ENCODE peak calls at places on chromosomes 16 and 17, in nine cellular contexts. W is HCT116, U is endodermal cell, K is H1, J is endothelial cell of umbilical vein, B is neural progenitor cell, X is SK-N-SH, M is Karpas-422, G is fibroblast of lung. N is an unnamed sample.

GRCh38 chr17:30113213-30113612 is 3.4 kb upstream of the NSRP1 start:
- DNase-seq in G (peak), X (no peak), W (no peak), B (no peak), K (no peak), J (no peak), M (no peak), U (no peak), N (peak)

GRCh38 chr16:85395913-85396878 is 216.9 kb upstream of the GSE1 start:
- DNase-seq in B (no peak), G (peak), X (peak), J (peak), M (no peak), K (peak), U (peak), W (no peak), N (no peak)

GRCh38 chr17:8225813-8226535 is 15.6 kb upstream of the AURKB start:
- DNase-seq in W (peak), X (no peak), B (peak), J (peak), K (peak), G (peak), M (peak), U (peak), N (no peak)

GRCh38 chr16:21611546-21612384 is 12.4 kb downstream of the METTL9 start:
- DNase-seq in U (no peak), M (peak), K (no peak), X (no peak), B (peak), J (no peak), G (no peak), W (no peak), N (no peak)

GRCh38 chr17:1542316-1542715 is 20.3 kb downstream of the PITPNA start:
- DNase-seq in K (no peak), J (no peak), U (peak), W (no peak), G (no peak), B (no peak), X (no peak), M (no peak), N (no peak)

GRCh38 chr16:85399583-85400284 is 213.4 kb upstream of the GSE1 start:
- DNase-seq in J (no peak), M (no peak), X (no peak), B (no peak), K (peak), W (no peak), U (no peak), G (no peak), N (no peak)

GRCh38 chr17:38464251-38464722 is 36.0 kb downstream of the ARHGAP23 start:
- DNase-seq in M (no peak), X (peak), G (peak), B (no peak), W (no peak), U (no peak), K (no peak), J (peak), N (no peak)

GRCh38 chr16:86044241-86044671 is 145.3 kb downstream of the IRF8 start:
- DNase-seq in K (peak), G (peak), U (peak), J (peak), B (peak), X (peak), M (peak), W (peak), N (no peak)

GRCh38 chr17:72192409-72193192 is 71.8 kb downstream of the SOX9 start:
- DNase-seq in W (no peak), B (no peak), U (peak), X (no peak), K (no peak), G (peak), J (no peak), M (no peak), N (no peak)

GRCh38 chr17:15263206-15263579 is 1.9 kb downstream of the PMP22 start:
- DNase-seq in X (peak), U (no peak), J (peak), M (no peak), B (peak), W (no peak), K (no peak), G (peak), N (no peak)
- H3K9ac ChIP-seq in X (peak), U (no peak), J (peak), M (no peak), B (no peak), W (peak), K (no peak), G (peak), N (no peak)

GRCh38 chr17:40726919-40727318 is 23.4 kb upstream of the KRT24 start:
- DNase-seq in X (no peak), B (peak), K (no peak), M (no peak), J (no peak), W (peak), U (no peak), G (peak), N (no peak)
- H3K9ac ChIP-seq in X (no peak), B (no peak), K (no peak), M (no peak), J (no peak), W (no peak), U (no peak), G (no peak), N (no peak)

GRCh38 chr16:73142069-73142880 is 94.3 kb upstream of the ZFHX3 start:
- DNase-seq in M (no peak), G (no peak), W (no peak), J (no peak), X (no peak), K (no peak), U (no peak), B (no peak), N (no peak)

GRCh38 chr16:73142995-73143394 is 95.1 kb upstream of the ZFHX3 start:
- DNase-seq in J (no peak), X (no peak), W (no peak), M (no peak), G (no peak), B (no peak), U (no peak), K (no peak), N (no peak)

GRCh38 chr16:73140944-73141343 is 93.0 kb upstream of the ZFHX3 start:
- DNase-seq in G (peak), J (no peak), X (no peak), W (no peak), M (no peak), B (no peak), U (no peak), K (no peak), N (no peak)

GRCh38 chr16:73145166-73145565 is 97.2 kb upstream of the ZFHX3 start:
- DNase-seq in M (no peak), G (no peak), W (no peak), K (peak), X (no peak), J (no peak), U (peak), B (peak), N (no peak)

GRCh38 chr16:73143681-73144370 is 95.9 kb upstream of the ZFHX3 start:
- DNase-seq in J (peak), M (no peak), G (no peak), B (no peak), X (no peak), K (no peak), U (no peak), W (no peak), N (no peak)
- H3K9ac ChIP-seq in J (peak), M (no peak), G (peak), B (no peak), X (no peak), K (no peak), U (no peak), W (no peak), N (no peak)

DNA sequence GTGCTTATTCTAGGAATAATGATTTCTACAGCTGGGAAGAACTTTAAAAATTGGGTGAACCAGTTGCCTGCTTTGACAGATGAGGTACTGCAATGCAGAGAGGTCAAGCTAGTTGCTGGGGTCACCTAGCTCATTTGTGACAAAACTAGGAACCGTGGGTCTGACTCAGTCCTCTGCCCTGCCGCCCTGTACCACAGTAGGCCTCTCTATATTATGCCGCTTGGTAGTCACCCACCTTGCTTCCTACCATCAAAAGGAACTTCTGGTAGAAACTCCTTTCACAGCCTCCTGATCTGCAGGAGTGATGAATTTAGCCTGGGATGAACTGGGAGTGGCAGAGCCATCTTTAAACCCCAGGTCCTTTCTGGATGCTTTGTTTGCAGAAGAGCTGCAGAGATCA is 105.7 kb downstream of the PITPNC1 start:
- DNase-seq in G (no peak), M (no peak), B (no peak), J (no peak), X (no peak), K (no peak), W (no peak), U (peak), N (no peak)
- H3K9ac ChIP-seq in G (no peak), M (no peak), B (no peak), J (no peak), X (no peak), K (no peak), W (no peak), U (no peak), N (no peak)

DNA sequence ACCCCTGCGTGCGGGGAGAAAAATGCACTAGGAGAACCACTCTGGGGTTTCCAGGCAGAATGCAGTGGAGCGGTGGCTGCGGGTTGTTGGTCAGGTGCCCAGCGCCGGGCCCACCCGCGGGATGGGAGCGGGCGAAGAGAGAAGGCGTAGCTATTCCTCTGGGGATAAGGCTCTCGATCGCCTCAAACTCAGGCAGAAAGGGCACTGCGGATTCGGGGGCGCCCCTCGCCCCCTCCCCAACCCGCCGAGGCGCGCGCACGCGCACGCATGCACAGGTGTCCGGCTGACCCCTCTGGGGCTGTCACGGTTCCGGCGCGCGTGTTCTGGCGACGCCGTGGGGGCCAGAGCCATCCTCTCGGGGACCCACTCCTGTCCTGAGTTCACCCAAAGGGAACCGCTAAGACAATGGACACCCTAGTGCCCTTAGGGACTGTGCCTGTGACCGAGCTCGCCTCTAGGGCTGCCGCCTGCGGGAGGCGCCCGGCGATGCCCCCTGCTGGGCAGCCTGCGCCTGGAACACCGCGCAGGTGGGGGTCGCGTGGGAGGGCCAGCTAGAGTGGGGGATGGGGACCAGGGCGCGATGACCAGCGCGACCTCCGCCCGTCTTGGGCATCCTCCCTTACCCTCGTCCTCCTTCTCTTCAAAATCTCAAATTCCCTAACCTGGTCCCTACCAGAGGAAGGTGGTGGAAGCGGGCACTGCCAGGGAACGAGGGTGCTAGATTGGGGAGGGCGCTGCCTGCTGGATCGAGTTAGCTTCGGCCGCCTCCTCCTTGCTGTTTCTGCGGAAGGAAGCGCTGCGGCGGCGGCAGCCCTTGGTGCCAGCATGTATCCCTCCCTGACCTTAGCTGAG is 14.4 kb upstream of the CBX8 start:
- DNase-seq in M (peak), G (no peak), K (peak), J (peak), X (peak), W (peak), B (peak), U (peak), N (no peak)
- H3K9ac ChIP-seq in M (peak), G (no peak), K (no peak), J (no peak), X (no peak), W (peak), B (no peak), U (no peak), N (no peak)

DNA sequence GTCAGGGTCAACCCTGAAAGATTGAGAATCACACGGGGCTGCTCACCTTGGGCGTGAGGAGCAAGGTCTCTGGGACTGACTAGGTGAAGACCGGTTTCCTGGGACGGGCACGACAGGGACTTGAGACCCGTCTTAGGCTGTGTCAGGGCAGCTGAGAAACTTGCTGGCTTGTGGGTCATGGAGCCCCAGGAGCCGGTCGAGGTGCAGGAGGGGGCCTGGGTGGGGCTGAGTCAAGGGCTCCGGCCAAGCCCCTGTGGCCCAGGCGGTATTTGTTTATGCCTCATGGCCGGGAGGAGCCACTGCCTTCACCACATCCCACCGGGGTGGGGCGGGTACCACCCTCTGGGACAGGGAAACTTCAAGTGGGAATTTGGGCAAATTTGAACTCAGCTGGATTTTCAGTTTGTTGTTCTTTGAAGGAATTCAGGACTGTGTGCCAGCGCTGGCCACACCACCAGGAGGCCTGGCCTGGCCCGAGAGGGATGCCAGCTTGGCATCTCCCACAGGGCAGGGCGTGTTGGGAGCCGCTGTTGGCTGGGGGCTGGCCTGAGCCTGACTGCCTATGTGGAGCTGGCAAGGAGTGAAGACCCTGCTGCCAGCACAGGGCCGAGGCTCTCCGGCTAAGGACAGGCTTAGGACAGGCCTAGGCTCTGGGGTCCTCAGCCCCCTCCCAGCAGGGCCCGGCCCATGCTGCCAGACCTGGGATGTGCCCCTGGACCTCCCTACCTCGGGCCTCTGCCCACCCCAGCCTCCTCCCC is 116.1 kb downstream of the METRNL start:
- DNase-seq in G (peak), B (no peak), K (no peak), M (no peak), U (no peak), W (no peak), X (no peak), J (no peak), N (no peak)
- H3K9ac ChIP-seq in G (peak), B (no peak), K (no peak), M (no peak), U (no peak), W (no peak), X (no peak), J (no peak), N (no peak)

GRCh38 chr17:67260051-67260987 is 15.3 kb upstream of the HELZ start:
- DNase-seq in X (no peak), G (peak), W (no peak), J (no peak), B (no peak), K (no peak), U (no peak), M (no peak), N (peak)
- H3K9ac ChIP-seq in X (no peak), G (no peak), W (no peak), J (no peak), B (no peak), K (no peak), U (no peak), M (no peak), N (peak)

DNA sequence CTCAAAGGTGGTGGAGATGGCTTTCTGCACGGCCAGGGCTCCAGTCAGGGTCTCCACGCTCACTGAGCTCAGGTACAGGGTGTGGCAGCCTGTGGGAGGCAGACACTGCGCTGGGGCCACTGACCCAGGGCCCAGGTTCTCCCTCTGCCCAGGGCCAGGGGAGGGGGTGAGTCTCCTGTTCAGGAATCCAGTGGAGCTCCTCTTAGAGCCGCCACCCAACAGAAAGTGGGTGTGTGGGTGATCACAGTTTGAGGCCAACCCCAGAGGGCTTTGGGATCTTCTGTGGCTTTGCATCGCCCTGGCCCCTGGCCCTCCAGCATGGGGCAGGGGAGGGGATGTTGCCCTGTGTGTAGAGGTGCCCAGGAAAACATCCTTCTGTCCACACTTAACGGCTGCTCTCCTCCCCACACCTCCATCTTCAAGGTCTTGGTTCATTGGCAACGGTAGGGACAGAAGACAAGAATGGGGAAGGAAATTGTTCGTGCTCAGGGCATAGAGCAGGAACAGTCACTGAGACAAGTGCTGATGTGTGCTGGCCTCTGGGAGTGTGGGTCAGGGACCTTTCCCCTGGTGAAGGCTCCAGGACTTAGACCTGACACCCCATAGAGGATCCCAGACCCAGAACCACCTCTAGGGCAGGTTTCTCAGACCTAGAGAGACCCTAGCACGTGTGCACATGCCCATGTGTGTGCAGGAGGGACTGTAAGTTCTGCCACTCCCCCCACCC is 21.5 kb downstream of the TNS4 start:
- DNase-seq in G (no peak), B (no peak), M (no peak), J (no peak), W (no peak), X (no peak), K (no peak), U (no peak), N (no peak)
- H3K9ac ChIP-seq in G (no peak), B (no peak), M (no peak), J (no peak), W (no peak), X (no peak), K (no peak), U (no peak), N (no peak)

DNA sequence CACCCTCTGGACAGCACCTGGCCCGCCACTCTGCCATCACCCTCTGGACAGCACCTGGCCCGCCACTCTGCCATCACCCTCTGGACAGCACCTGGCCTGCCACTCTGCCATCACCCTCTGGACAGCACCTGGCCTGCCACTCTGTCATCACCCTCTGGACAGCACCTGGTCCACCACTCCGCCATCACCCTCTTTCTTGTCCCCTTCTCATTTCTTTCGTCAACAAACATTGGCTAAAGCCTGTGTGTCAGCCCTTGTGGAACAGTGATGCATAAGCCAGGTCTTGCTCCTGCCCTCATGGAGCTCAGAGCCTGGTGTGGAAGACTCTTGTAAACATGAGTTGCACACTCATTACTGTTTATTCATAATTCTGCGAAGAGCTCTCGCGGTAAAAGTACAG is 31.2 kb downstream of the CDK5R1 start:
- DNase-seq in B (no peak), W (no peak), M (no peak), U (no peak), X (no peak), K (no peak), G (no peak), J (no peak), N (no peak)
- H3K9ac ChIP-seq in B (no peak), W (no peak), M (no peak), U (no peak), X (no peak), K (no peak), G (no peak), J (no peak), N (no peak)

N was measured in MM.1S.